ENCODE peak calls at places on chromosomes 7 and 10, in six cellular contexts. C is PC-3, V is HCT116, A is neural progenitor cell, U is MM.1S, Y is SK-N-SH. I is an unnamed sample.

GRCh38 chr7:64310426-64310825 is 3.3 kb upstream of the ZNF736 start:
- DNase-seq in C (no peak), V (no peak), A (no peak), U (no peak), Y (no peak), I (no peak)

GRCh38 chr7:55893940-55894339 is 6.7 kb downstream of the ZNF713 start:
- DNase-seq in C (no peak), V (no peak), A (no peak), U (no peak), Y (peak), I (no peak)

GRCh38 chr7:74401137-74401859 is 52.4 kb upstream of the GTF2IRD1 start:
- DNase-seq in C (peak), V (peak), A (peak), U (peak), Y (peak), I (peak)

GRCh38 chr10:28839600-28840007 is 162.3 kb downstream of the BAMBI start:
- DNase-seq in C (no peak), V (peak), A (no peak), U (no peak), Y (peak), I (no peak)

GRCh38 chr10:3148041-3148440 is 24.5 kb downstream of the PITRM1 start:
- DNase-seq in C (no peak), V (no peak), A (no peak), U (no peak), Y (no peak), I (no peak)

GRCh38 chr7:71132521-71133231 is 732 bp downstream of the GALNT17 start:
- DNase-seq in C (no peak), V (no peak), A (peak), U (no peak), Y (peak), I (peak)

GRCh38 chr7:7157177-7157886 is 25.0 kb upstream of the C1GALT1 start:
- DNase-seq in C (peak), V (no peak), A (no peak), U (peak), Y (no peak), I (peak)

GRCh38 chr10:9745158-9745557 is 1272.5 kb upstream of the CELF2 start:
- DNase-seq in C (no peak), V (no peak), A (no peak), U (no peak), Y (no peak), I (no peak)

GRCh38 chr10:78787095-78787494 is 281.7 kb upstream of the ZMIZ1 start:
- DNase-seq in C (peak), V (no peak), A (no peak), U (no peak), Y (peak), I (no peak)

GRCh38 chr7:121428857-121429489 is 32.9 kb upstream of the FAM3C start:
- DNase-seq in C (no peak), V (no peak), A (no peak), U (no peak), Y (no peak), I (peak)

GRCh38 chr10:21205328-21205727 is 308.2 kb upstream of the NEBL start:
- DNase-seq in C (no peak), V (no peak), A (no peak), U (no peak), Y (no peak), I (no peak)

GRCh38 chr10:101285519-101286070 is 56.3 kb upstream of the LBX1 start:
- DNase-seq in C (no peak), V (no peak), A (peak), U (peak), Y (no peak), I (no peak)

GRCh38 chr7:71746004-71746403 is 614.1 kb downstream of the GALNT17 start:
- DNase-seq in C (no peak), V (no peak), A (peak), U (peak), Y (no peak), I (no peak)

GRCh38 chr7:55179897-55180682 is 161.3 kb downstream of the EGFR start:
- DNase-seq in C (no peak), V (no peak), A (no peak), U (no peak), Y (peak), I (no peak)

GRCh38 chr10:71176661-71177060 is 35.7 kb upstream of the UNC5B start:
- DNase-seq in C (no peak), V (no peak), A (peak), U (no peak), Y (no peak), I (no peak)

GRCh38 chr7:94417261-94417660 is 22.6 kb downstream of the COL1A2 start:
- DNase-seq in C (no peak), V (no peak), A (no peak), U (no peak), Y (no peak), I (no peak)

GRCh38 chr7:17071866-17072265 is 190.1 kb upstream of the AGR3 start:
- DNase-seq in C (no peak), V (no peak), A (no peak), U (no peak), Y (no peak), I (no peak)

GRCh38 chr10:98224509-98224908 is 43.5 kb downstream of the LOXL4 start:
- DNase-seq in C (peak), V (no peak), A (no peak), U (no peak), Y (no peak), I (peak)

GRCh38 chr10:51698473-51699063 is 827 bp downstream of the CSTF2T start:
- DNase-seq in C (no peak), V (no peak), A (no peak), U (peak), Y (no peak), I (peak)
- H2AFZ ChIP-seq in C (peak), V (no peak), A (no peak), U (peak), Y (peak), I (peak)

GRCh38 chr7:150801242-150801945 is 825 bp downstream of the TMEM176A start:
- DNase-seq in C (no peak), V (no peak), A (no peak), U (no peak), Y (no peak), I (no peak)
- TF ChIP-seq EZH2phosphoT487 in C (no peak), V (no peak), A (no peak), U (no peak), Y (no peak), I (no peak)

DNA sequence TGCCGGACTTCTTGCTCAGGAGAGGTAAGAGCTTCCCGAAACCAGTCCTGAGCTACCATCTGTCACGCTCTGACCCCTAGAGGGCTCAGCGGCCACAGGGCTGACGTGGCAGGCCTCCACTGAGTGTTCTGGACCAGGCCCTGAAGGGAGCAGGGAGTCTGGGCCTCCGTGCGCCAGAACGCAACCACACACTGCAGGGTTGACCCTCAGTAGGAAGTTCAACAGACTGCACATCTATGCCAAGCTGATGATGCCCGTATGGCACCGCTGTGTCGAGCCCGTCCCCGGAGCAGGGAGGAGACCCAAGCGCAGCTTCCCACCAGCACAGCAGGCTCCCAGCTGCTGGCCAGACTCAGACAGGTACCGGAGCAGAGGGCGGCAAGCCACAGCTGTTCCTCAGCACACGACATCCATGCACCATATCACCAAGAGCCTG is 39.2 kb downstream of the CAMK2B start:
- DNase-seq in C (no peak), V (no peak), A (no peak), U (no peak), Y (peak), I (no peak)
- H3K9ac ChIP-seq in C (no peak), V (no peak), A (no peak), U (no peak), Y (no peak), I (no peak)

GRCh38 chr10:80382989-80383388 is 25.4 kb upstream of the PRXL2A start:
- DNase-seq in C (no peak), V (peak), A (peak), U (peak), Y (peak), I (peak)
- H2AFZ ChIP-seq in C (no peak), V (peak), A (peak), U (no peak), Y (peak), I (no peak)

DNA sequence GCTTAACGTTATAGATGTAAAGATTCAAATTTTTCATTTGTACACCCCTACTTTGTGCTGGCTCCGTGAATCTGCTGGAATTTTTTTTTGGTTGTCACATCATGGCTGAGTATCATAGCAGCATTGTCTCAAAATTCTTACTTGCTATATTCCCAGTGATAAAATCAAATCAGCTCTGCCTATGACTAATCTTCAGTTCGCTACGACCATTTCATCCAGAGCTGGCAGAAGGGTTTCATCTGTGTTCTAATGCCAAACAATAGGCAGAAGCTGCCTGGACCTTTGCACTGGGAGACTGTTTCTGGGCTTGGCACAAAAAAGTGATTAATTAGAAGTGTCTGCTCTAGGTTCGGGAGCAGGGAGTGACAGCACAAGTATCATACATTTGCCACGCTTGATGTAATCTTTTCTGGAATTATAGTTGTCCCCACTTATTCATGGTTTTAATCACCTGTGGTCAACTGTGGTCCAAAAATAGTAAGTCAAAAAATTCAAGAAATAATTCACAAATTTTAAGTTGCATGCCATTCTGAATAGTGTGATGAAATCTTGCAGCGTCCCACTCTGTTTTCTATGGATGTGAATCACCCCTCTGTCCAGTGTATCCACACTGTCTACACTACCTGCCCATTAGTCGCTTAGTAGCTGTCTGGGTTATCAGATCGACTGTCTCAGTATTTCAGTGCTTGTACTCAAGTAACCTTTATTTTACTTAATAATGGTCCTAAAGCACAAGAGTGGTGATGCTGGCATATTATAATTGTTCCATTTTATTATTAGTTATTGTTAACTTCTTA is 120.5 kb upstream of the IMMP2L start:
- DNase-seq in C (no peak), V (no peak), A (no peak), U (no peak), Y (peak), I (peak)
- TF ChIP-seq EZH2phosphoT487 in C (no peak), V (no peak), A (no peak), U (no peak), Y (no peak), I (no peak)

DNA sequence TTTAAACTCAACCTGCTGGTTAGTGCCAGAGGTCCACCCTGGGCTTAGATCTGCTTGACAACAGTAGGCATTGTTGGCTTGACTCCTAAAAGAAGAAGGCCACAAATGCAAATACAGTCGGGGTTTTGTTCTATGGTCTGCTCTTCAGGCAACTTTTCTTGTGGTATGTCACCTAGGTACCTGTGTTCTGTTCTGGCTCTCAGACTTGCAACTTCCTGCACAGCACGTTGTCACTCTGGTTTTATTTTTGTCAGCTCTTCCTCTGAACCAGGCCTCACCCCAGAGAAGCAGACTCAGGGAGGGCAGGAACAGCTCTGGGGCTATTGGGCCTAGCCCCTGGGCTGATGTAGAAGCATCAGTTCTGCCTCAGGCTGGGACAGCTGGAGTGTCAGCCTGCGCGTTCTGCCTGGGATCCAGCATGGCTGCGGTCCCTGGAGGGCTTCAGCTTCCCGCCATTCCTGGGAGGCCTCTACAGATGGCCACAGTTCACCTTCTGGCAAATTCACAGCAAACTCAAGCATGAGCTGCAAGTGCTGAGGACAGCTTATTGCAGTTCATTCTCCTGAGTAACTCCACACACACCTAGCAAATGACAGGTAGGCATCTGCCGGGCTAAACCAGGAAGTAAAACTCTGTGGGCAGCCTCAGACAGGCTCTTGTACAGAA is 11.0 kb upstream of the PDCD4 start:
- DNase-seq in C (no peak), V (no peak), A (no peak), U (peak), Y (no peak), I (no peak)
- H3K9ac ChIP-seq in C (no peak), V (no peak), A (no peak), U (peak), Y (no peak), I (no peak)

GRCh38 chr7:79789584-79790345 is 336.3 kb upstream of the MAGI2 start:
- DNase-seq in C (no peak), V (no peak), A (no peak), U (no peak), Y (no peak), I (peak)
- H2AFZ ChIP-seq in C (no peak), V (no peak), A (peak), U (no peak), Y (peak), I (peak)

I was measured in GM23248.